ENCODE peak calls at places on chromosomes 6 and 20, in nine cellular contexts. One of them, this sample, is unnamed.

GRCh38 chr20:62860924-62861691 is 514 bp downstream of the TCFL5 start:
- DNase-seq in activated CD8-positive, alpha-beta memory T cell treated with anti-CD3 and anti-CD28 coated beads for 48 hours: no peak
- DNase-seq in ACHN: peak
- DNase-seq in mucosa of descending colon: no peak
- DNase-seq in endothelial cell: peak
- DNase-seq in hepatocyte: peak
- DNase-seq in HT-29: no peak
- DNase-seq in activated gamma-delta T cell treated with Interleukin-2 at 50 U/mL for 16 hours: peak
- DNase-seq in heart left ventricle: no peak
- DNase-seq in this sample: peak

GRCh38 chr20:38997622-38998021 is 35.5 kb downstream of the DHX35 start:
- DNase-seq in heart left ventricle: no peak
- DNase-seq in ACHN: no peak
- DNase-seq in hepatocyte: no peak
- DNase-seq in HT-29: no peak
- DNase-seq in mucosa of descending colon: no peak
- DNase-seq in activated CD8-positive, alpha-beta memory T cell treated with anti-CD3 and anti-CD28 coated beads for 48 hours: peak
- DNase-seq in activated gamma-delta T cell treated with Interleukin-2 at 50 U/mL for 16 hours: peak
- DNase-seq in endothelial cell: no peak
- DNase-seq in this sample: no peak

GRCh38 chr20:63778034-63778752 is 38.6 kb downstream of the SLC2A4RG start:
- DNase-seq in heart left ventricle: no peak
- DNase-seq in mucosa of descending colon: no peak
- DNase-seq in activated gamma-delta T cell treated with Interleukin-2 at 50 U/mL for 16 hours: no peak
- DNase-seq in ACHN: no peak
- DNase-seq in activated CD8-positive, alpha-beta memory T cell treated with anti-CD3 and anti-CD28 coated beads for 48 hours: no peak
- DNase-seq in hepatocyte: no peak
- DNase-seq in HT-29: no peak
- DNase-seq in endothelial cell: no peak
- DNase-seq in this sample: no peak

GRCh38 chr6:5119090-5119951 is 34.2 kb downstream of the PPP1R3G start:
- DNase-seq in activated CD8-positive, alpha-beta memory T cell treated with anti-CD3 and anti-CD28 coated beads for 48 hours: no peak
- DNase-seq in endothelial cell: no peak
- DNase-seq in activated gamma-delta T cell treated with Interleukin-2 at 50 U/mL for 16 hours: no peak
- DNase-seq in HT-29: no peak
- DNase-seq in mucosa of descending colon: no peak
- DNase-seq in hepatocyte: no peak
- DNase-seq in heart left ventricle: no peak
- DNase-seq in ACHN: peak
- DNase-seq in this sample: no peak

GRCh38 chr6:87297115-87297514 is 25.3 kb upstream of the SMIM8 start:
- DNase-seq in heart left ventricle: no peak
- DNase-seq in ACHN: no peak
- DNase-seq in mucosa of descending colon: no peak
- DNase-seq in activated gamma-delta T cell treated with Interleukin-2 at 50 U/mL for 16 hours: no peak
- DNase-seq in endothelial cell: no peak
- DNase-seq in hepatocyte: no peak
- DNase-seq in HT-29: no peak
- DNase-seq in activated CD8-positive, alpha-beta memory T cell treated with anti-CD3 and anti-CD28 coated beads for 48 hours: no peak
- DNase-seq in this sample: no peak

GRCh38 chr6:99016355-99016754 is 68.6 kb upstream of the FBXL4 start:
- DNase-seq in activated CD8-positive, alpha-beta memory T cell treated with anti-CD3 and anti-CD28 coated beads for 48 hours: no peak
- DNase-seq in ACHN: peak
- DNase-seq in hepatocyte: no peak
- DNase-seq in heart left ventricle: no peak
- DNase-seq in mucosa of descending colon: no peak
- DNase-seq in HT-29: no peak
- DNase-seq in endothelial cell: no peak
- DNase-seq in activated gamma-delta T cell treated with Interleukin-2 at 50 U/mL for 16 hours: no peak
- DNase-seq in this sample: no peak

GRCh38 chr20:10637563-10637962 is 36.2 kb downstream of the JAG1 start:
- DNase-seq in endothelial cell: no peak
- DNase-seq in ACHN: no peak
- DNase-seq in HT-29: no peak
- DNase-seq in heart left ventricle: no peak
- DNase-seq in activated gamma-delta T cell treated with Interleukin-2 at 50 U/mL for 16 hours: no peak
- DNase-seq in activated CD8-positive, alpha-beta memory T cell treated with anti-CD3 and anti-CD28 coated beads for 48 hours: no peak
- DNase-seq in mucosa of descending colon: no peak
- DNase-seq in hepatocyte: no peak
- DNase-seq in this sample: no peak

GRCh38 chr20:16707674-16708073 is 22.2 kb upstream of the SNRPB2 start:
- DNase-seq in activated gamma-delta T cell treated with Interleukin-2 at 50 U/mL for 16 hours: no peak
- DNase-seq in activated CD8-positive, alpha-beta memory T cell treated with anti-CD3 and anti-CD28 coated beads for 48 hours: no peak
- DNase-seq in hepatocyte: no peak
- DNase-seq in HT-29: no peak
- DNase-seq in endothelial cell: no peak
- DNase-seq in heart left ventricle: no peak
- DNase-seq in mucosa of descending colon: no peak
- DNase-seq in ACHN: no peak
- DNase-seq in this sample: no peak

GRCh38 chr6:128919831-128920230 is 36.9 kb downstream of the LAMA2 start:
- DNase-seq in ACHN: no peak
- DNase-seq in mucosa of descending colon: no peak
- DNase-seq in HT-29: no peak
- DNase-seq in heart left ventricle: no peak
- DNase-seq in hepatocyte: no peak
- DNase-seq in endothelial cell: no peak
- DNase-seq in activated CD8-positive, alpha-beta memory T cell treated with anti-CD3 and anti-CD28 coated beads for 48 hours: no peak
- DNase-seq in activated gamma-delta T cell treated with Interleukin-2 at 50 U/mL for 16 hours: no peak
- DNase-seq in this sample: no peak

GRCh38 chr6:54037277-54037779 is 73.9 kb upstream of the MLIP start:
- DNase-seq in ACHN: no peak
- DNase-seq in mucosa of descending colon: no peak
- DNase-seq in HT-29: no peak
- DNase-seq in heart left ventricle: no peak
- DNase-seq in endothelial cell: no peak
- DNase-seq in hepatocyte: no peak
- DNase-seq in activated CD8-positive, alpha-beta memory T cell treated with anti-CD3 and anti-CD28 coated beads for 48 hours: no peak
- DNase-seq in activated gamma-delta T cell treated with Interleukin-2 at 50 U/mL for 16 hours: no peak
- DNase-seq in this sample: no peak

GRCh38 chr20:47362361-47363219 is 6.1 kb upstream of the ZMYND8 start:
- DNase-seq in HT-29: no peak
- DNase-seq in ACHN: no peak
- DNase-seq in activated gamma-delta T cell treated with Interleukin-2 at 50 U/mL for 16 hours: no peak
- DNase-seq in hepatocyte: no peak
- DNase-seq in activated CD8-positive, alpha-beta memory T cell treated with anti-CD3 and anti-CD28 coated beads for 48 hours: no peak
- DNase-seq in endothelial cell: no peak
- DNase-seq in heart left ventricle: peak
- DNase-seq in mucosa of descending colon: no peak
- DNase-seq in this sample: no peak

GRCh38 chr6:65999288-65999791 is 292.3 kb upstream of the EYS start:
- DNase-seq in HT-29: no peak
- DNase-seq in ACHN: no peak
- DNase-seq in activated CD8-positive, alpha-beta memory T cell treated with anti-CD3 and anti-CD28 coated beads for 48 hours: no peak
- DNase-seq in hepatocyte: no peak
- DNase-seq in mucosa of descending colon: no peak
- DNase-seq in activated gamma-delta T cell treated with Interleukin-2 at 50 U/mL for 16 hours: no peak
- DNase-seq in endothelial cell: no peak
- DNase-seq in heart left ventricle: no peak
- DNase-seq in this sample: no peak

GRCh38 chr6:30207619-30208295 is 5.4 kb downstream of the TRIM26 start:
- DNase-seq in ACHN: no peak
- DNase-seq in heart left ventricle: peak
- DNase-seq in mucosa of descending colon: peak
- DNase-seq in hepatocyte: no peak
- DNase-seq in endothelial cell: no peak
- DNase-seq in HT-29: no peak
- DNase-seq in activated CD8-positive, alpha-beta memory T cell treated with anti-CD3 and anti-CD28 coated beads for 48 hours: no peak
- DNase-seq in activated gamma-delta T cell treated with Interleukin-2 at 50 U/mL for 16 hours: no peak
- DNase-seq in this sample: no peak

GRCh38 chr20:46849269-46849668 is 45.4 kb upstream of the EYA2 start:
- DNase-seq in endothelial cell: no peak
- DNase-seq in hepatocyte: no peak
- DNase-seq in ACHN: no peak
- DNase-seq in activated CD8-positive, alpha-beta memory T cell treated with anti-CD3 and anti-CD28 coated beads for 48 hours: no peak
- DNase-seq in heart left ventricle: no peak
- DNase-seq in HT-29: no peak
- DNase-seq in mucosa of descending colon: no peak
- DNase-seq in activated gamma-delta T cell treated with Interleukin-2 at 50 U/mL for 16 hours: no peak
- DNase-seq in this sample: no peak

GRCh38 chr20:40192083-40192482 is 497.0 kb downstream of the MAFB start:
- DNase-seq in HT-29: peak
- DNase-seq in activated CD8-positive, alpha-beta memory T cell treated with anti-CD3 and anti-CD28 coated beads for 48 hours: no peak
- DNase-seq in hepatocyte: no peak
- DNase-seq in mucosa of descending colon: no peak
- DNase-seq in activated gamma-delta T cell treated with Interleukin-2 at 50 U/mL for 16 hours: no peak
- DNase-seq in heart left ventricle: no peak
- DNase-seq in endothelial cell: no peak
- DNase-seq in ACHN: no peak
- DNase-seq in this sample: no peak

GRCh38 chr6:157769776-157770430 is 53.1 kb upstream of the SNX9 start:
- DNase-seq in activated CD8-positive, alpha-beta memory T cell treated with anti-CD3 and anti-CD28 coated beads for 48 hours: no peak
- DNase-seq in heart left ventricle: no peak
- DNase-seq in activated gamma-delta T cell treated with Interleukin-2 at 50 U/mL for 16 hours: no peak
- DNase-seq in hepatocyte: no peak
- DNase-seq in mucosa of descending colon: no peak
- DNase-seq in HT-29: no peak
- DNase-seq in endothelial cell: no peak
- DNase-seq in ACHN: no peak
- DNase-seq in this sample: peak

GRCh38 chr6:2902470-2902762 is 693 bp downstream of the SERPINB9 start:
- DNase-seq in activated gamma-delta T cell treated with Interleukin-2 at 50 U/mL for 16 hours: no peak
- DNase-seq in heart left ventricle: no peak
- DNase-seq in HT-29: no peak
- DNase-seq in activated CD8-positive, alpha-beta memory T cell treated with anti-CD3 and anti-CD28 coated beads for 48 hours: no peak
- DNase-seq in endothelial cell: no peak
- DNase-seq in hepatocyte: no peak
- DNase-seq in ACHN: no peak
- DNase-seq in mucosa of descending colon: no peak
- DNase-seq in this sample: no peak

GRCh38 chr6:121726596-121726995 is 291.1 kb downstream of the GJA1 start:
- DNase-seq in heart left ventricle: no peak
- DNase-seq in ACHN: no peak
- DNase-seq in HT-29: no peak
- DNase-seq in mucosa of descending colon: no peak
- DNase-seq in activated gamma-delta T cell treated with Interleukin-2 at 50 U/mL for 16 hours: no peak
- DNase-seq in endothelial cell: no peak
- DNase-seq in hepatocyte: no peak
- DNase-seq in activated CD8-positive, alpha-beta memory T cell treated with anti-CD3 and anti-CD28 coated beads for 48 hours: no peak
- DNase-seq in this sample: no peak

GRCh38 chr6:56914791-56915658 is 39.9 kb upstream of the BEND6 start:
- DNase-seq in HT-29: no peak
- DNase-seq in heart left ventricle: peak
- DNase-seq in ACHN: no peak
- DNase-seq in activated CD8-positive, alpha-beta memory T cell treated with anti-CD3 and anti-CD28 coated beads for 48 hours: no peak
- DNase-seq in activated gamma-delta T cell treated with Interleukin-2 at 50 U/mL for 16 hours: no peak
- DNase-seq in endothelial cell: no peak
- DNase-seq in mucosa of descending colon: no peak
- DNase-seq in hepatocyte: no peak
- DNase-seq in this sample: no peak

GRCh38 chr6:66159937-66160336 is 452.9 kb upstream of the EYS start:
- DNase-seq in ACHN: no peak
- DNase-seq in hepatocyte: no peak
- DNase-seq in mucosa of descending colon: no peak
- DNase-seq in HT-29: no peak
- DNase-seq in heart left ventricle: no peak
- DNase-seq in endothelial cell: no peak
- DNase-seq in activated CD8-positive, alpha-beta memory T cell treated with anti-CD3 and anti-CD28 coated beads for 48 hours: no peak
- DNase-seq in activated gamma-delta T cell treated with Interleukin-2 at 50 U/mL for 16 hours: no peak
- DNase-seq in this sample: no peak